ENCODE peak calls at places on chromosomes 3 and 15, in eight cellular contexts. A, L, V, U, R, M, O and Q are unnamed samples.

GRCh38 chr15:62060116-62060895 is at the start of gene VPS13C:
- DNase-seq in A (peak; percentile 94), L (peak; percentile 98), V (peak; percentile 44), U (peak; percentile 90), R (peak; percentile 96), M (peak; percentile 100), O (peak; percentile 91), Q (no peak)

GRCh38 chr15:69713726-69714559 is 261.3 kb downstream of the RPLP1 start:
- DNase-seq in A (no peak), L (no peak), V (no peak), U (peak; percentile 64), R (peak; percentile 77), M (no peak), O (no peak), Q (no peak)

GRCh38 chr3:170330366-170330765 is 27.1 kb upstream of the SKIL start:
- DNase-seq in A (no peak), L (peak; percentile 29), V (no peak), U (no peak), R (peak; percentile 63), M (no peak), O (peak; percentile 73), Q (no peak)

GRCh38 chr15:79032656-79033055 is 57.9 kb downstream of the RASGRF1 start:
- DNase-seq in A (no peak), L (no peak), V (no peak), U (no peak), R (no peak), M (peak; percentile 36), O (no peak), Q (no peak)

GRCh38 chr15:51286816-51287215 is 51.6 kb downstream of the CYP19A1 start:
- DNase-seq in A (no peak), L (no peak), V (no peak), U (no peak), R (no peak), M (no peak), O (no peak), Q (no peak)

GRCh38 chr15:38254065-38254883 is 1.6 kb downstream of the SPRED1 start:
- DNase-seq in A (peak; percentile 39), L (peak; percentile 39), V (peak; percentile 33), U (peak; percentile 30), R (peak; percentile 71), M (peak; percentile 91), O (peak; percentile 69), Q (no peak)

GRCh38 chr3:96416549-96417255 is 397.7 kb upstream of the EPHA6 start:
- DNase-seq in A (no peak), L (peak; percentile 1), V (no peak), U (no peak), R (no peak), M (no peak), O (no peak), Q (no peak)

GRCh38 chr3:43971486-43971885 is 270.2 kb upstream of the TOPAZ1 start:
- DNase-seq in A (no peak), L (no peak), V (no peak), U (no peak), R (no peak), M (no peak), O (no peak), Q (no peak)

GRCh38 chr15:63595066-63595465 is 2.1 kb upstream of the FBXL22 start:
- DNase-seq in A (peak; percentile 75), L (no peak), V (no peak), U (no peak), R (no peak), M (no peak), O (no peak), Q (no peak)

GRCh38 chr3:184798120-184798519 is 13.8 kb upstream of the VPS8 start:
- DNase-seq in A (no peak), L (no peak), V (no peak), U (no peak), R (no peak), M (no peak), O (no peak), Q (no peak)

GRCh38 chr3:188119846-188120245 is 34.1 kb upstream of the LPP start:
- DNase-seq in A (no peak), L (no peak), V (no peak), U (no peak), R (no peak), M (no peak), O (no peak), Q (no peak)

GRCh38 chr3:111246967-111247760 is 175.5 kb downstream of the NECTIN3 start:
- DNase-seq in A (no peak), L (peak; percentile 50), V (peak; percentile 74), U (no peak), R (peak; percentile 89), M (no peak), O (peak; percentile 21), Q (no peak)

GRCh38 chr3:63993653-63994079 is 29.6 kb downstream of the PSMD6 start:
- DNase-seq in A (peak; percentile 73), L (peak; percentile 82), V (peak; percentile 21), U (peak; percentile 41), R (peak; percentile 78), M (peak; percentile 69), O (peak; percentile 83), Q (peak; percentile 25)

GRCh38 chr3:194497799-194498575 is 11.2 kb upstream of the ATP13A3 start:
- DNase-seq in A (peak; percentile 52), L (no peak), V (no peak), U (no peak), R (peak; percentile 94), M (no peak), O (no peak), Q (no peak)

GRCh38 chr3:23889950-23890349 is 26.8 kb downstream of the NKIRAS1 start:
- DNase-seq in A (no peak), L (no peak), V (no peak), U (no peak), R (no peak), M (no peak), O (no peak), Q (no peak)

GRCh38 chr3:195122261-195122660 is 148.7 kb downstream of the XXYLT1 start:
- DNase-seq in A (no peak), L (no peak), V (no peak), U (no peak), R (no peak), M (no peak), O (no peak), Q (no peak)

GRCh38 chr3:39254806-39255449 is 24.9 kb downstream of the CX3CR1 start:
- DNase-seq in A (no peak), L (no peak), V (no peak), U (no peak), R (peak; percentile 1), M (no peak), O (peak; percentile 21), Q (no peak)

GRCh38 chr15:48898083-48898482 is 20.1 kb downstream of the EID1 start:
- DNase-seq in A (no peak), L (no peak), V (no peak), U (no peak), R (no peak), M (no peak), O (no peak), Q (no peak)

GRCh38 chr3:177770821-177771220 is 573.5 kb upstream of the TBL1XR1 start:
- DNase-seq in A (no peak), L (no peak), V (no peak), U (no peak), R (peak; percentile 85), M (no peak), O (peak; percentile 80), Q (no peak)

GRCh38 chr3:153614131-153614530 is 452.1 kb downstream of the RAP2B start:
- DNase-seq in A (no peak), L (no peak), V (no peak), U (no peak), R (no peak), M (no peak), O (no peak), Q (no peak)

GRCh38 chr3:184740509-184741258 is 28.8 kb upstream of the MAGEF1 start:
- DNase-seq in A (no peak), L (peak; percentile 47), V (peak; percentile 31), U (no peak), R (peak; percentile 26), M (no peak), O (peak; percentile 48), Q (no peak)

GRCh38 chr3:113531826-113532697 is at the start of gene SIDT1:
- DNase-seq in A (no peak), L (no peak), V (no peak), U (peak; percentile 62), R (peak; percentile 44), M (peak; percentile 58), O (no peak), Q (no peak)

GRCh38 chr3:185680216-185680615 is 94.1 kb downstream of the SENP2 start:
- DNase-seq in A (no peak), L (no peak), V (no peak), U (no peak), R (no peak), M (no peak), O (peak; percentile 68), Q (no peak)

GRCh38 chr3:125075738-125076137 is 19.9 kb upstream of the HEG1 start:
- DNase-seq in A (no peak), L (no peak), V (no peak), U (no peak), R (no peak), M (no peak), O (no peak), Q (no peak)

GRCh38 chr15:73273181-73274002 is 95.4 kb downstream of the HCN4 start:
- DNase-seq in A (peak; percentile 34), L (peak; percentile 61), V (no peak), U (peak; percentile 11), R (peak; percentile 64), M (peak; percentile 82), O (peak; percentile 76), Q (no peak)

GRCh38 chr15:40357723-40358491 is at the start of gene DISP2:
- DNase-seq in A (peak; percentile 91), L (peak; percentile 99), V (no peak), U (peak; percentile 90), R (peak; percentile 88), M (peak; percentile 79), O (peak; percentile 72), Q (no peak)

GRCh38 chr3:33211444-33211843 is 7.2 kb downstream of the SUSD5 start:
- DNase-seq in A (no peak), L (peak; percentile 73), V (peak; percentile 50), U (no peak), R (peak; percentile 86), M (no peak), O (peak; percentile 84), Q (peak; percentile 81)

GRCh38 chr3:58562498-58562897 is 14.7 kb downstream of the FAM107A start:
- DNase-seq in A (no peak), L (no peak), V (no peak), U (no peak), R (no peak), M (no peak), O (no peak), Q (no peak)

GRCh38 chr3:112635674-112636073 is 5.3 kb downstream of the CCDC80 start:
- DNase-seq in A (no peak), L (peak; percentile 48), V (peak; percentile 74), U (no peak), R (peak; percentile 79), M (no peak), O (peak; percentile 90), Q (no peak)

GRCh38 chr15:40046721-40047412 is 7.9 kb upstream of the SRP14 start:
- DNase-seq in A (no peak), L (peak; percentile 67), V (peak; percentile 34), U (no peak), R (peak; percentile 92), M (no peak), O (peak; percentile 77), Q (no peak)

GRCh38 chr3:117681619-117682018 is 972.0 kb downstream of the TUSC7 start:
- DNase-seq in A (no peak), L (peak; percentile 55), V (peak; percentile 69), U (no peak), R (peak; percentile 14), M (no peak), O (peak; percentile 93), Q (no peak)

GRCh38 chr3:58049143-58049785 is 41.0 kb downstream of the FLNB start:
- DNase-seq in A (peak; percentile 70), L (peak; percentile 53), V (no peak), U (no peak), R (peak; percentile 99), M (no peak), O (peak; percentile 84), Q (peak; percentile 91)

GRCh38 chr3:183332487-183332886 is 79.4 kb downstream of the B3GNT5 start:
- DNase-seq in A (no peak), L (no peak), V (no peak), U (no peak), R (no peak), M (no peak), O (no peak), Q (no peak)

GRCh38 chr3:46186856-46187700 is 21.0 kb downstream of the CCR1 start:
- DNase-seq in A (no peak), L (no peak), V (no peak), U (no peak), R (peak; percentile 80), M (peak; percentile 87), O (no peak), Q (no peak)